ENCODE peak calls at places on chromosomes 16 and 17, in eight cellular contexts. F, G, P, I, J, H, V and K are unnamed samples.

GRCh38 chr17:21573961-21574610 is 118.2 kb upstream of the KCNJ18 start:
- DNase-seq in F (no peak), G (no peak), P (no peak), I (no peak), J (no peak), H (no peak), V (no peak), K (no peak)

GRCh38 chr17:58120195-58120822 is 27.9 kb upstream of the OR4D1 start:
- DNase-seq in F (no peak), G (no peak), P (no peak), I (peak), J (no peak), H (peak), V (peak), K (peak)

GRCh38 chr17:21297597-21297996 is 13.1 kb downstream of the MAP2K3 start:
- DNase-seq in F (peak), G (no peak), P (no peak), I (no peak), J (no peak), H (peak), V (no peak), K (no peak)

GRCh38 chr16:71460246-71460645 is 1.8 kb downstream of the ZNF23 start:
- DNase-seq in F (no peak), G (no peak), P (no peak), I (no peak), J (no peak), H (no peak), V (no peak), K (no peak)

GRCh38 chr17:64081802-64082799 is 47.8 kb downstream of the ERN1 start:
- DNase-seq in F (no peak), G (no peak), P (peak), I (peak), J (no peak), H (no peak), V (no peak), K (peak)

GRCh38 chr17:4497101-4497824 is 1.4 kb upstream of the SPNS2 start:
- DNase-seq in F (no peak), G (no peak), P (peak), I (no peak), J (no peak), H (no peak), V (no peak), K (no peak)

GRCh38 chr17:45784583-45785372 is 658 bp downstream of the CRHR1 start:
- DNase-seq in F (peak), G (peak), P (peak), I (peak), J (peak), H (peak), V (peak), K (peak)

GRCh38 chr16:50354629-50355456 is 13.9 kb downstream of the BRD7 start:
- DNase-seq in F (no peak), G (no peak), P (no peak), I (no peak), J (no peak), H (peak), V (no peak), K (no peak)

GRCh38 chr16:75247249-75247648 is 4.2 kb downstream of the BCAR1 start:
- DNase-seq in F (no peak), G (no peak), P (no peak), I (no peak), J (no peak), H (no peak), V (no peak), K (no peak)

GRCh38 chr16:24988593-24989338 is 26.4 kb downstream of the ARHGAP17 start:
- DNase-seq in F (no peak), G (no peak), P (peak), I (peak), J (no peak), H (no peak), V (no peak), K (no peak)

GRCh38 chr16:19884021-19884485 is 595 bp downstream of the GPRC5B start:
- DNase-seq in F (no peak), G (peak), P (no peak), I (peak), J (peak), H (peak), V (no peak), K (peak)

GRCh38 chr16:70577256-70577698 is 53.7 kb downstream of the SF3B3 start:
- DNase-seq in F (no peak), G (peak), P (no peak), I (peak), J (no peak), H (no peak), V (no peak), K (no peak)

GRCh38 chr16:10929853-10930754 is 12.2 kb downstream of the DEXI start:
- DNase-seq in F (peak), G (no peak), P (no peak), I (no peak), J (peak), H (no peak), V (no peak), K (no peak)

GRCh38 chr16:21997693-21998480 is 3.0 kb downstream of the PDZD9 start:
- DNase-seq in F (no peak), G (no peak), P (no peak), I (no peak), J (no peak), H (no peak), V (no peak), K (no peak)

GRCh38 chr16:89922884-89923639 is at the start of gene TUBB3:
- DNase-seq in F (peak), G (no peak), P (peak), I (peak), J (no peak), H (peak), V (peak), K (peak)

GRCh38 chr17:1813088-1813487 is 16.6 kb downstream of the SMYD4 start:
- DNase-seq in F (no peak), G (no peak), P (no peak), I (no peak), J (peak), H (no peak), V (no peak), K (no peak)

DNA sequence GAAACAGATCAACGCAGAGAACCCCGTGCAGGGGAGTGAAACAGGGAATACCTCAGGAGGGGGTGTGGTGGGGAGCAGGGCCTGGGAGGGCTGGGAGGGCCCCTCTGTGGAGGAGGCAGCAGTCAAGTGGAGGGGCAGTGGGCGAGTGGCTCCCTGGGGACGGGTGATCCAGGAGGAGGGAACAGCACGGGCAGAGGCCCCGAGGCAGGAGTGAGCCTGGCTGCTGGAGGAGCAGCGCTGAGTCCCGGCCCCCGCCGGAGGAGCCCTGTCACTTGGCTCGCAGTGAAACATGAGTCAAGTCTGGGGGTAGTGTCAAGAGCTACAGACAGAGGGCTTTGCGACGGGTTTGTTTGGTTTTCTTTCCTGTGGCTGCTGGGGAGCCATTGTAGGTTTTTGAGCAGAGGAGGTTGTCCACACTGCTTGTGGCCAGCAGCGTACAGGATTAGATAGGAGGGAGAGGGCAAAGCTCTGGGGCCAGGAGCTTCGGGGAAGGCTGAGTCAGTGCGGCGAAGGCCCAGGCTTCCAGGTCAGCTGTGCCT is 115.7 kb upstream of the CIBAR2 start:
- DNase-seq in F (no peak), G (no peak), P (no peak), I (no peak), J (no peak), H (peak), V (no peak), K (no peak)
- TF ChIP-seq CTCF in F (no peak), G (no peak), P (no peak), I (no peak), J (no peak), H (no peak), V (peak), K (no peak)

GRCh38 chr17:38609280-38610031 is 3.7 kb upstream of the SRCIN1 start:
- DNase-seq in F (no peak), G (no peak), P (no peak), I (no peak), J (no peak), H (peak), V (no peak), K (no peak)
- TF ChIP-seq CTCF in F (no peak), G (no peak), P (no peak), I (peak), J (no peak), H (peak), V (no peak), K (no peak)

GRCh38 chr17:66734544-66734943 is 100.4 kb upstream of the CACNG5 start:
- DNase-seq in F (no peak), G (no peak), P (no peak), I (no peak), J (no peak), H (no peak), V (no peak), K (no peak)
- TF ChIP-seq CTCF in F (no peak), G (no peak), P (no peak), I (no peak), J (no peak), H (no peak), V (no peak), K (no peak)

DNA sequence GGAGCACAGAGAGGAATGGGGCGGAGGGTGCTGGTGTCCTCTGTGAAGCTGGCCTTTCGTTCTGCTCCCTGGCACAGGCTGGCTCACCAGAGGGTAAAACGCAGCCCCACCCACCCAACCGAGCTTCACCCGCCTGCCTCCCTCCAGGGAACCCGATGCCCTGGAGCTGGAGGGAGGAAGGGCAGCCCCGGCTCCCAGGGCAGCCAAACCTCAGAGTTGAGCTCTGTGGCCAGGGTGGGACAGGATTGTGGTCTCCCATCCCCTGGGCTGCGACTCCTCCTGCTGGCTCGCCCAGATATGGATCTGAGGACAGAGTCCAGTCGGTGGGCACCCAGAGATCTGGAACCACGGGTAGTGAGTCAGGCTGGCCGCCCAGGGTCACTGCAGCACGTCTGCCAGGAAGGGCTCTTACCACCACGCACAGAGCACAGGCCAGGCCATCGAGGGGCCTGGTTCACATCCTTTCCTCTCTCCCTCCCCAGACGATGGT is 42.6 kb upstream of the CHMP6 start:
- DNase-seq in F (peak), G (no peak), P (no peak), I (no peak), J (peak), H (no peak), V (no peak), K (no peak)
- TF ChIP-seq CTCF in F (no peak), G (no peak), P (no peak), I (no peak), J (no peak), H (peak), V (no peak), K (no peak)

GRCh38 chr16:15037745-15038144 is 18.1 kb downstream of the NTAN1 start:
- DNase-seq in F (no peak), G (no peak), P (no peak), I (no peak), J (no peak), H (no peak), V (no peak), K (no peak)

GRCh38 chr16:15043344-15043743 is 12.5 kb downstream of the NTAN1 start:
- DNase-seq in F (peak), G (no peak), P (no peak), I (no peak), J (no peak), H (no peak), V (no peak), K (no peak)

GRCh38 chr16:15038689-15039088 is 17.2 kb downstream of the NTAN1 start:
- DNase-seq in F (no peak), G (no peak), P (no peak), I (no peak), J (no peak), H (no peak), V (no peak), K (no peak)

GRCh38 chr16:15044286-15044685 is 11.6 kb downstream of the NTAN1 start:
- DNase-seq in F (peak), G (no peak), P (no peak), I (no peak), J (no peak), H (no peak), V (no peak), K (no peak)

DNA sequence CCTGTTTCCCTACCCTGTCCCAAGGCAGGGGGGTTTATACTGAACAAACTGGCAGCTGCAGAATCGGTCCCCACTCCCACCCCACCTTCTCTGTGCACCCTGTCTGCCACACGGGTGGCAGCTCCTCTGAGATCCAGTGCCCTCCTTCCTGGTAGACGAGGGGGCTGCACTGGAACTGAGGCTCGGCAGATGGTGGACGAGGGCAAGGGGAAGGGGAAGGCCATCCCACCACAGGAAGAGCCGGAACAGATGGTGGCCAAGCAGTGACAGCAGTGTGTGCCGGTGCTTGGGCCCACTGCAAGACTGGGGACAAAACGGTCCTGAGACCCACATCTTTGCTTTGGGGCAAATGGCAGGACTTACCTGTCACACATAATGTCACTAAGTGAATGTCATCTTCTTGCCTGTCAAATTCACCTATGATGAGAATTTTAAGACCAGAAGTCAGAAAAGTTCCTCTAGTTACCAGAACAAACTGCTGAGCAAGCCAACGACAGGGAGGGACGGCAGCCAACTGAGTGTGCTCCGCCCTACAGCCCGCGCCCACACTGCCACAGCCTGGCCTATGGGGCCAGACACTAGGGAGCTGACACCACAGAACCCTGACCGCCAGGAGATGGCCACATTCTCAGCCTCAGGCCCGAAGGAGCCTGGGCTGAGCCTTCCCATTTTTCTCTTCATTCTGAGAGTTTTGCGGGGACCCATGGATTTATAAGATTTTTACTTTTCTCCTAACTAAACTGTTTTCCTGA is 14.4 kb downstream of the NTAN1 start:
- DNase-seq in F (peak), G (peak), P (no peak), I (no peak), J (peak), H (peak), V (no peak), K (no peak)
- TF ChIP-seq CTCF in F (peak), G (no peak), P (no peak), I (no peak), J (no peak), H (peak), V (no peak), K (no peak)

DNA sequence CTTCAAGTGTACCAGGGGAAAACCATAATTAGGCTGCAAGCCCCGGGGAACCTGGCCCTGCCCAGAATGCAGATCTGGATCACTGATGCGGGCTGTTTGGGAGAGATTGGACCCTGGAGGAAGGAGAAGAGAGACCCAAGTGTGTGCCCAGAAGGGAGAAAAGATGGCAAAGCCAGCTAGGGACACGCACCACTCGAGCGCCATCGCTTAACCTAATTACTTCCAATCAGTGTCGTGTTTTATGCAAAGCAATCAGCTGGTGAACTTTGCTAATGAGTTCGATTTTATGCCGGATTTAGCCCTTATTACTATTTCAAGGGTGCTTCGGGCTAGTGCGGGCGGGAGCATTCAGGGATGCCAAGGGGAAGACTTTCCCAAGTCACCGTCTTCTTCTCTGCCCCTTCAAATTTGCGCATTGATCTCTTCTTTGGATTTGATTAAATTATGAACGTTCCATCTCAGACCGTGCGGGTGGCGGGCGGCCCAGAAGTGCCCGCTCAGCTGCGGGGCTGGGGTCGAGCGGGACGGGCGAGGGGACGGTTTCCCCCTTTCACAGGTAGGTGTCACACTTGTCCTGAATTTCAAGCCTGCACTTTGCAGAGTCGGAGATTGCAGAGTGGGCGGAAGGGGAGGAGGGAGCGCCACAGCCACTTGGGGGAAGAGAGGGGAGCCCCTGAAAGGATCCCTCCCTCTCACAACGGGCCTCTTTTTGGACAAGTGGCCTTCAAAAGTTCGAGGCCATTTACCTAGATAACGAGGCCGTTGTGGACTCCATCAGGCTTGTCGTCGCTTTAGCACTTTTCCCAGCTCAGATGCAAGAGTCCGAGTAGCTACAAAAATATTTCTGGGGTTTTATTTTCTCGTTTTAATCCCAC is 4.1 kb downstream of the IRX5 start:
- DNase-seq in F (peak), G (peak), P (no peak), I (no peak), J (no peak), H (peak), V (peak), K (peak)
- TF ChIP-seq CTCF in F (no peak), G (no peak), P (no peak), I (no peak), J (no peak), H (peak), V (peak), K (no peak)